ENCODE peak calls at places on chromosome 15, in ten cellular contexts. J is esophagus squamous epithelium; C is heart left ventricle; Q is A549; I is CD8-positive, alpha-beta memory T cell; X is left ventricle myocardium inferior; E is AG04450; Y is adrenal gland; O is MG63; K is fibroblast of lung. R is an unnamed sample. For H3K9me3, the result is how much of the 10 kb centered on the place peaks cover.

GRCh38 chr15:75360391-75360790 is 8.0 kb downstream of the MAN2C1 start:
- DNase-seq in C (no peak), J (no peak), K (no peak), X (no peak), E (no peak), Y (no peak), O (no peak), Q (no peak), I (no peak), R (no peak)

GRCh38 chr15:95594496-95594895 is 736.0 kb upstream of the NR2F2 start:
- DNase-seq in O (no peak), X (no peak), I (no peak), J (no peak), K (no peak), C (no peak), Y (no peak), E (no peak), Q (no peak), R (no peak)

GRCh38 chr15:74460298-74460697 is 662 bp downstream of the UBL7 start:
- DNase-seq in I (no peak), X (no peak), Q (no peak), J (no peak), K (no peak), Y (no peak), E (no peak), C (no peak), O (no peak), R (no peak)

GRCh38 chr15:100229181-100230163 is 112.3 kb downstream of the ADAMTS17 start:
- DNase-seq in C (no peak), O (no peak), Q (no peak), I (peak), Y (no peak), E (no peak), K (no peak), J (no peak), X (no peak), R (no peak)

GRCh38 chr15:83285284-83285978 is 967 bp upstream of the BNC1 start:
- DNase-seq in I (no peak), X (no peak), Q (no peak), C (no peak), Y (no peak), K (no peak), O (no peak), E (no peak), J (no peak), R (no peak)

GRCh38 chr15:71224024-71224423 is 108.8 kb downstream of the THSD4 start:
- DNase-seq in K (no peak), X (no peak), Q (no peak), C (no peak), E (no peak), Y (no peak), O (no peak), J (no peak), I (no peak), R (no peak)

GRCh38 chr15:76575177-76576078 is 238.9 kb downstream of the ISL2 start:
- DNase-seq in J (no peak), X (no peak), K (peak), I (no peak), Q (no peak), O (no peak), Y (no peak), C (no peak), E (no peak), R (no peak)

GRCh38 chr15:70584838-70585706 is 178.3 kb downstream of the UACA start:
- DNase-seq in I (peak), K (peak), Q (peak), J (no peak), O (no peak), C (no peak), X (no peak), Y (no peak), E (no peak), R (peak)

GRCh38 chr15:45670061-45670460 is 35.2 kb downstream of the SQOR start:
- DNase-seq in Q (no peak), C (no peak), X (no peak), J (no peak), K (no peak), E (no peak), O (no peak), I (no peak), Y (no peak), R (no peak)

GRCh38 chr15:101810905-101811304 is 1.1 kb upstream of the OR4F15 start:
- DNase-seq in Q (no peak), Y (no peak), X (no peak), O (no peak), E (no peak), J (no peak), I (no peak), C (no peak), K (no peak), R (no peak)

GRCh38 chr15:41873711-41874110 is 20.1 kb downstream of the SPTBN5 start:
- DNase-seq in C (no peak), J (no peak), E (no peak), O (no peak), K (no peak), I (no peak), Y (no peak), X (no peak), Q (no peak), R (no peak)

GRCh38 chr15:74318376-74319137 is 48.9 kb downstream of the CYP11A1 start:
- DNase-seq in Y (no peak), C (peak), K (no peak), E (no peak), J (no peak), X (peak), I (no peak), O (no peak), Q (no peak), R (no peak)

GRCh38 chr15:64681424-64682024 is 93.9 kb downstream of the RBPMS2 start:
- DNase-seq in O (peak), C (no peak), Q (peak), J (no peak), Y (peak), E (no peak), I (no peak), K (peak), X (no peak), R (no peak)

GRCh38 chr15:65550681-65551098 is 20.4 kb downstream of the HACD3 start:
- DNase-seq in J (no peak), K (peak), C (no peak), O (no peak), I (no peak), Y (no peak), Q (no peak), E (peak), X (no peak), R (no peak)

GRCh38 chr15:81548350-81549116 is 174.5 kb upstream of the TMC3 start:
- DNase-seq in I (no peak), K (peak), J (no peak), Y (no peak), C (no peak), Q (no peak), X (no peak), E (no peak), O (peak), R (no peak)

GRCh38 chr15:84659904-84660781 is 2.1 kb upstream of the NMB start:
- DNase-seq in C (no peak), Q (no peak), X (no peak), K (no peak), O (no peak), J (no peak), I (no peak), E (no peak), Y (no peak), R (no peak)

GRCh38 chr15:74613953-74614743 is 1.5 kb upstream of the CLK3 start:
- DNase-seq in K (peak), Y (no peak), C (no peak), X (no peak), Q (no peak), I (no peak), E (peak), J (no peak), O (no peak), R (no peak)

GRCh38 chr15:73564255-73564654 is 68.9 kb downstream of the NPTN start:
- DNase-seq in J (no peak), Y (peak), O (peak), E (no peak), K (peak), X (no peak), C (no peak), Q (peak), I (no peak), R (no peak)

GRCh38 chr15:66715181-66715624 is 13.2 kb downstream of the SMAD6 start:
- DNase-seq in C (no peak), Q (no peak), Y (no peak), K (no peak), I (no peak), E (no peak), O (no peak), X (no peak), J (no peak), R (no peak)

GRCh38 chr15:51332211-51333147 is 5.9 kb downstream of the CYP19A1 start:
- DNase-seq in Q (no peak), Y (no peak), K (peak), C (no peak), I (no peak), O (no peak), X (no peak), J (no peak), E (no peak), R (no peak)

GRCh38 chr15:80744826-80745225 is 34.3 kb upstream of the CEMIP start:
- DNase-seq in X (no peak), K (peak), C (no peak), I (no peak), Y (no peak), E (no peak), J (no peak), Q (no peak), O (no peak), R (no peak)

GRCh38 chr15:51842852-51843737 is 13.6 kb downstream of the TMOD3 start:
- DNase-seq in O (peak), C (no peak), E (no peak), Y (no peak), K (peak), Q (peak), I (no peak), J (no peak), X (no peak), R (no peak)

GRCh38 chr15:57273366-57273765 is 102.9 kb upstream of the CGNL1 start:
- DNase-seq in K (no peak), E (no peak), O (no peak), Q (no peak), Y (no peak), I (no peak), C (no peak), X (no peak), J (no peak), R (no peak)

GRCh38 chr15:83602021-83602420 is 51.9 kb upstream of the ADAMTSL3 start:
- DNase-seq in X (no peak), O (no peak), I (no peak), J (no peak), C (no peak), Q (peak), E (no peak), K (no peak), Y (no peak), R (no peak)

GRCh38 chr15:75606711-75607684 is 18.5 kb downstream of the SNUPN start:
- DNase-seq in O (no peak), I (no peak), Q (no peak), X (no peak), K (peak), Y (no peak), C (no peak), J (no peak), E (no peak), R (no peak)

GRCh38 chr15:51883436-51883835 is 54.0 kb downstream of the TMOD3 start:
- DNase-seq in O (peak), C (no peak), J (no peak), Y (no peak), I (no peak), K (peak), Q (no peak), X (no peak), E (peak), R (no peak)

GRCh38 chr15:26632500-26632899 is 140.4 kb downstream of the GABRB3 start:
- DNase-seq in C (no peak), I (no peak), J (no peak), Q (no peak), E (no peak), X (no peak), Y (no peak), K (no peak), O (no peak), R (no peak)

GRCh38 chr15:75673426-75674247 is 25.9 kb downstream of the SNX33 start:
- DNase-seq in I (no peak), Y (peak), K (peak), C (peak), X (peak), E (no peak), J (no peak), O (peak), Q (no peak), R (no peak)

GRCh38 chr15:66845266-66845785 is 143.3 kb downstream of the SMAD6 start:
- DNase-seq in K (no peak), I (no peak), J (no peak), Q (no peak), C (no peak), O (no peak), Y (no peak), E (no peak), X (no peak), R (no peak)

GRCh38 chr15:62119224-62119925 is 45.7 kb downstream of the C2CD4B start:
- DNase-seq in X (no peak), K (peak), Y (no peak), C (no peak), O (peak), I (no peak), E (peak), Q (peak), J (no peak), R (no peak)

GRCh38 chr15:101159936-101160770 is 91.7 kb downstream of the CHSY1 start:
- DNase-seq in X (no peak), Q (no peak), C (no peak), O (no peak), J (no peak), I (no peak), Y (no peak), K (no peak), E (no peak), R (no peak)

GRCh38 chr15:101277038-101277822 is at the start of gene SELENOS:
- DNase-seq in K (peak), Y (peak), E (peak), C (peak), Q (peak), J (peak), O (peak), X (peak), I (peak), R (peak)

GRCh38 chr15:99347609-99348008 is 96.3 kb downstream of the LRRC28 start:
- DNase-seq in X (no peak), E (no peak), J (no peak), O (no peak), Q (no peak), C (no peak), K (no peak), I (no peak), Y (no peak), R (no peak)

GRCh38 chr15:63261311-63261710 is 16.1 kb upstream of the APH1B start:
- DNase-seq in X (no peak), Q (no peak), J (no peak), E (no peak), C (no peak), Y (no peak), K (no peak), I (no peak), O (no peak), R (no peak)

GRCh38 chr15:80152896-80153876 is at the start of gene FAH:
- DNase-seq in X (no peak), E (no peak), O (peak), Y (peak), J (no peak), Q (no peak), I (peak), C (no peak), K (peak), R (no peak)

GRCh38 chr15:75727851-75728715 is 15.4 kb upstream of the CSPG4 start:
- DNase-seq in J (no peak), Q (peak), O (peak), K (no peak), X (peak), I (peak), E (no peak), Y (peak), C (peak), R (peak)

GRCh38 chr15:43193710-43194109 is 8.5 kb downstream of the CCNDBP1 start:
- DNase-seq in K (no peak), Q (no peak), J (no peak), Y (no peak), X (no peak), I (no peak), E (no peak), C (no peak), O (no peak), R (no peak)

GRCh38 chr15:32908135-32908801 is 190.5 kb downstream of the GREM1 start:
- DNase-seq in J (no peak), K (peak), I (no peak), Q (no peak), C (no peak), O (no peak), X (no peak), E (peak), Y (no peak), R (no peak)

GRCh38 chr15:98840010-98840409 is 167.6 kb downstream of the PGPEP1L start:
- DNase-seq in Q (no peak), X (no peak), J (no peak), I (no peak), K (no peak), E (no peak), Y (no peak), O (no peak), C (no peak), R (no peak)

GRCh38 chr15:85582076-85582718 is 201.8 kb downstream of the AKAP13 start:
- DNase-seq in E (no peak), X (no peak), J (no peak), K (peak), Q (no peak), Y (peak), O (peak), I (no peak), C (no peak), R (no peak)

GRCh38 chr15:87878161-87878560 is 378.4 kb downstream of the NTRK3 start:
- DNase-seq in O (no peak), K (no peak), X (no peak), Y (no peak), Q (no peak), C (no peak), E (no peak), J (no peak), I (no peak), R (no peak)
- H3K9me3 ChIP-seq in O (under half), K (under half), X (under half), Y (under half), Q (under half), C (under half), E (under half), J (under half), I (under half), R (under half)

DNA sequence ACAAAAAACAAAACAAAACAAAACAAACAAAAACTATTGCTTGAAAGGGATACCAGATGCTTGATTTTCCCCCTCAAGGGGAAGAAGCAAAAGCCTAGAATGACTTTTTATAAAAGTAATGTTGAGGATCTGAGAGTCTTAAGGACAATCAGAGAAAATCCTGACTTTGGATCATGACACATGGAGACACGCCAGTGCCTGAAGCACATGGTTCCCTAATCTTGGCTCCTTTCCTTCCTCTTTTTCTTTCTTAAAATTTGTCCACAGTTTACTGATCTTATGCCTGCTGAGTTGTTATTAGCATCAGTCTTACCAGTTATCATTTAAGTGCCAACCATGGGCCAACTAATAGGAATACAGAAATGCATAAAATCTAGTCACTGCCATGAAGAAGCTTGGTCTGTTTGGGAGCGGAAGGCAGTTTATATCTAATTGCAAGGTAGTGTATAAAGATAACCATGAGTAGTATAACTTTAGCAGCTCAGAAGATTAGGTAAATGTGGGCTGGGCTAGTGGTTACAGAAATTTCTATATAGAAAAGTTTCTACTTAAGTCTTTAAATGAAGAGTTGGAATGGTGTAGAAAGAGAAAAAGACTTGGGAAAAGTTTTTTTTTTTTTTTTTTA is 6.9 kb downstream of the GLCE start:
- DNase-seq in K (no peak), X (no peak), I (no peak), J (no peak), Q (no peak), C (no peak), O (no peak), Y (no peak), E (no peak), R (no peak)
- H3K9me3 ChIP-seq in K (under half), X (under half), I (under half), J (under half), Q (under half), C (under half), O (under half), Y (under half), E (under half), R (under half)

GRCh38 chr15:25057574-25057973 is 102.8 kb downstream of the SNRPN start:
- DNase-seq in Y (no peak), J (no peak), I (no peak), Q (no peak), E (no peak), O (no peak), K (no peak), X (no peak), C (no peak), R (no peak)

GRCh38 chr15:25056484-25057429 is 102.0 kb downstream of the SNRPN start:
- DNase-seq in X (no peak), E (no peak), Q (peak), Y (no peak), K (no peak), C (no peak), I (no peak), J (no peak), O (no peak), R (no peak)

GRCh38 chr15:25054943-25055342 is 100.2 kb downstream of the SNRPN start:
- DNase-seq in O (no peak), Q (no peak), K (no peak), Y (no peak), C (no peak), J (no peak), I (no peak), E (no peak), X (no peak), R (no peak)

GRCh38 chr15:25054329-25054728 is 99.5 kb downstream of the SNRPN start:
- DNase-seq in X (no peak), K (no peak), Y (no peak), C (no peak), E (no peak), Q (no peak), I (no peak), O (no peak), J (no peak), R (no peak)

DNA sequence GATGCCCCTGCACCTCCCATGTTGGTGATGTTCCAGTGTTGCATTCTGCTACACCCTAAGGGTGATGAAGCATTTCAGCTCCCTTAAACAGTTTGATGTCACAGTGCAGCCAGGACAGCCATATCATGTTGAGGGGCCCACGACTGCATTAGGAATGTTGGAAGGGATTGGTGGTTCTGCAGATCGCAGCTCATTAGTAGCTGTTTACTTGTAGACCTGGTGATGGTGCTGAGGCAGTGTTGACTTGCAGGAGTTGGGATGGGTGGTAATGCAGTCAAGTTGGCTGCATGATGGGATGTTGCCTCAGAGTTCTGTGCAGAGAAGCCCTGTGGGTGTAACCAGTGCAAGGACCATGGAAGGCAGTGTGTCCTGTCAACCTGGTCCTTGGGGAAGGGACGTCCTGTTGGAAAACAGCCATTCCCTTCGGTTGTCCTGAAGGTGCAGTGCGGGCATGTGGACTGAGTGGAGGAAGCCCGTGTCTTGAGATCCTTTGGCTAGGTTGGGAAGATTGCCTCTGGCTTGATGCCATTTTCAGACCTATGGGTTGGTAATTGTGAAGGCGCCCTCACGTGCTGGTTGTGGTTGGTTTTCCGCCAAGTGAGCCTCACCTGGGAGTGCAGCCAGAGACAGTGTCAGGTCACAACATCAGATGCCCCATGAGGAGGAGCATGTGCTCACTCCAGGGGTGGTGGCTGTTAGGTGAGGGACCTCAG is 100.7 kb downstream of the SNRPN start:
- DNase-seq in X (no peak), E (no peak), C (no peak), K (no peak), Q (no peak), I (no peak), O (no peak), J (no peak), Y (no peak), R (no peak)
- H3K9me3 ChIP-seq in X (half or more), E (half or more), C (half or more), K (under half), Q (half or more), I (half or more), O (under half), J (half or more), Y (under half), R (half or more)

GRCh38 chr15:58704155-58704825 is 45.2 kb downstream of the ADAM10 start:
- DNase-seq in Q (no peak), C (no peak), X (no peak), Y (no peak), O (no peak), K (no peak), E (no peak), J (no peak), I (no peak), R (no peak)
- H3K9me3 ChIP-seq in Q (under half), C (under half), X (under half), Y (under half), O (under half), K (under half), E (under half), J (under half), I (under half), R (under half)

GRCh38 chr15:25089577-25089976 is 134.8 kb downstream of the SNRPN start:
- DNase-seq in E (no peak), Y (no peak), Q (no peak), X (no peak), K (no peak), C (no peak), J (no peak), O (no peak), I (no peak), R (no peak)
- H3K9me3 ChIP-seq in E (half or more), Y (under half), Q (under half), X (half or more), K (under half), C (half or more), J (half or more), O (under half), I (under half), R (under half)

R was measured in T-helper 17 cell.